ENCODE peak calls at places on chromosomes 2 and 18, in ten cellular contexts. O is brain microvascular endothelial cell, J is NCI-H446 treated with DMSO at 0.1 percent for 48 hours, H is T follicular helper cell, R is mesothelial cell of epicardium, Y is fibroblast of the conjunctiva, M is GM12891, T is caudate nucleus, F is fibroblast of lung, Q is bronchial epithelial cell. D is an unnamed sample.

GRCh38 chr18:48230459-48231113 is 178.6 kb downstream of the ZBTB7C start:
- DNase-seq in O (peak; percentile 60), H (no peak), F (peak; percentile 34), R (no peak), J (no peak), M (peak; percentile 38), Q (peak; percentile 61), Y (peak; percentile 17), T (no peak), D (peak; percentile 36)

GRCh38 chr2:24083567-24084385 is 858 bp downstream of the TP53I3 start:
- DNase-seq in R (peak; percentile 34), Q (peak; percentile 84), Y (peak; percentile 83), H (peak; percentile 5), T (peak; percentile 58), M (peak; percentile 80), O (peak; percentile 65), J (no peak), F (peak; percentile 84), D (no peak)

GRCh38 chr2:220509921-220510320 is 882.5 kb downstream of the SLC4A3 start:
- DNase-seq in J (peak; percentile 56), M (no peak), H (no peak), F (no peak), Q (no peak), O (no peak), R (no peak), Y (no peak), T (no peak), D (no peak)

GRCh38 chr2:138630164-138630563 is 128.6 kb downstream of the SPOPL start:
- DNase-seq in H (no peak), J (no peak), O (no peak), Q (peak; percentile 59), T (no peak), F (no peak), M (no peak), Y (no peak), R (no peak), D (no peak)

GRCh38 chr2:72722492-72723090 is 103.2 kb downstream of the EXOC6B start:
- DNase-seq in H (no peak), Q (peak; percentile 28), F (peak; percentile 75), O (peak; percentile 5), M (no peak), T (no peak), Y (peak; percentile 22), J (no peak), R (no peak), D (no peak)

GRCh38 chr2:27009083-27009482 is 23.7 kb upstream of the TMEM214 start:
- DNase-seq in H (no peak), Q (no peak), R (no peak), F (no peak), M (no peak), Y (no peak), J (no peak), T (no peak), O (no peak), D (no peak)

GRCh38 chr2:42086500-42086953 is 38.7 kb downstream of the PKDCC start:
- DNase-seq in T (peak; percentile 19), F (peak; percentile 46), Y (peak; percentile 51), M (peak; percentile 45), J (peak; percentile 2), H (no peak), R (no peak), Q (peak; percentile 51), O (peak; percentile 62), D (peak; percentile 45)

GRCh38 chr2:9027884-9028283 is 24.4 kb upstream of the MBOAT2 start:
- DNase-seq in R (no peak), M (no peak), O (no peak), Y (no peak), F (no peak), Q (no peak), T (no peak), H (no peak), J (no peak), D (no peak)

GRCh38 chr2:200405599-200406298 is 99.3 kb downstream of the SPATS2L start:
- DNase-seq in H (no peak), Q (peak; percentile 95), J (no peak), R (no peak), T (no peak), F (peak; percentile 96), Y (no peak), O (peak; percentile 83), M (no peak), D (no peak)

GRCh38 chr18:59881728-59882685 is 17.8 kb upstream of the PMAIP1 start:
- DNase-seq in J (no peak), Y (no peak), F (peak; percentile 82), R (no peak), M (no peak), H (no peak), O (peak; percentile 82), Q (peak; percentile 54), T (no peak), D (peak; percentile 33)

GRCh38 chr2:237256845-237257244 is 157.1 kb downstream of the COL6A3 start:
- DNase-seq in R (no peak), Q (peak; percentile 40), O (peak; percentile 30), M (no peak), T (no peak), Y (no peak), J (no peak), F (peak; percentile 83), H (no peak), D (no peak)

GRCh38 chr2:189210250-189211075 is 30.9 kb upstream of the COL5A2 start:
- DNase-seq in F (peak; percentile 97), Q (peak; percentile 92), J (peak; percentile 15), R (no peak), M (no peak), T (no peak), Y (peak; percentile 95), O (peak; percentile 85), H (no peak), D (peak; percentile 27)

GRCh38 chr2:178700922-178701342 is 106.3 kb downstream of the TTN start:
- DNase-seq in F (peak; percentile 14), T (no peak), R (no peak), Q (peak; percentile 46), H (no peak), O (no peak), Y (no peak), M (peak; percentile 8), J (peak; percentile 12), D (no peak)